ENCODE peak calls at places on chromosomes 13 and 19, in nine cellular contexts. C, Z, P, M, T, Q, R, X and D are unnamed samples.

GRCh38 chr19:54191671-54192453 is 754 bp downstream of the TSEN34 start:
- DNase-seq in C (no peak), R (no peak), M (no peak), Q (no peak), P (no peak), T (no peak), X (no peak), Z (no peak), D (no peak)

GRCh38 chr13:30037766-30038165 is 187.3 kb upstream of the UBL3 start:
- DNase-seq in Z (no peak), M (no peak), T (no peak), R (no peak), Q (no peak), X (no peak), P (no peak), C (no peak), D (peak)

GRCh38 chr19:45981350-45981749 is 7.7 kb upstream of the NOVA2 start:
- DNase-seq in Q (no peak), X (no peak), C (no peak), R (no peak), Z (no peak), T (no peak), P (no peak), M (no peak), D (no peak)

GRCh38 chr19:51783373-51783772 is 11.6 kb upstream of the FPR3 start:
- DNase-seq in X (no peak), R (no peak), C (peak), M (no peak), Z (no peak), T (no peak), P (peak), Q (no peak), D (no peak)

GRCh38 chr13:110509971-110510786 is 51.3 kb downstream of the RAB20 start:
- DNase-seq in X (no peak), P (no peak), T (no peak), Q (peak), R (no peak), C (peak), Z (no peak), M (no peak), D (no peak)

GRCh38 chr19:45103200-45103624 is 10.2 kb downstream of the PPP1R37 start:
- DNase-seq in Q (peak), X (no peak), Z (no peak), C (no peak), T (no peak), R (no peak), P (no peak), M (no peak), D (peak)

GRCh38 chr13:20902438-20903163 is at the start of gene XPO4:
- DNase-seq in M (peak), X (peak), T (peak), R (peak), Z (peak), C (peak), P (peak), Q (peak), D (peak)

GRCh38 chr13:52652980-52653303 is 306 bp downstream of the SUGT1 start:
- DNase-seq in M (no peak), X (no peak), Z (no peak), Q (no peak), C (no peak), T (peak), R (no peak), P (no peak), D (no peak)

GRCh38 chr13:33372251-33372919 is 86.8 kb upstream of the STARD13 start:
- DNase-seq in T (no peak), Z (no peak), P (no peak), Q (no peak), R (no peak), X (no peak), C (no peak), M (no peak), D (no peak)

GRCh38 chr19:46478356-46478986 is 7.1 kb upstream of the PNMA8A start:
- DNase-seq in Q (no peak), C (peak), P (no peak), M (no peak), Z (no peak), T (no peak), R (no peak), X (no peak), D (no peak)

GRCh38 chr13:27928805-27929753 is 9.3 kb downstream of the PDX1 start:
- DNase-seq in P (no peak), R (no peak), X (no peak), M (no peak), T (no peak), Z (no peak), Q (no peak), C (no peak), D (no peak)

GRCh38 chr19:23523863-23524262 is 128.6 kb upstream of the ZNF91 start:
- DNase-seq in R (no peak), M (no peak), T (no peak), P (no peak), Q (no peak), X (no peak), Z (no peak), C (no peak), D (no peak)

GRCh38 chr13:25493930-25494707 is 122.3 kb downstream of the ATP8A2 start:
- DNase-seq in C (peak), T (no peak), Z (no peak), Q (no peak), R (no peak), M (no peak), P (no peak), X (no peak), D (no peak)

GRCh38 chr19:55283548-55284393 is at the start of gene BRSK1:
- DNase-seq in X (peak), Q (peak), P (peak), C (no peak), Z (no peak), R (peak), T (no peak), M (peak), D (no peak)

GRCh38 chr19:6935069-6935468 is 47.7 kb downstream of the ADGRE1 start:
- DNase-seq in R (no peak), T (no peak), M (no peak), X (no peak), Z (no peak), C (no peak), P (no peak), Q (no peak), D (no peak)

GRCh38 chr13:33235078-33235477 is 50.5 kb downstream of the STARD13 start:
- DNase-seq in P (no peak), C (no peak), Z (no peak), X (no peak), Q (no peak), T (no peak), M (no peak), R (no peak), D (no peak)

GRCh38 chr13:111654531-111654930 is 334.1 kb downstream of the TEX29 start:
- DNase-seq in T (no peak), R (no peak), Z (no peak), P (no peak), Q (no peak), X (no peak), C (no peak), M (no peak), D (no peak)

GRCh38 chr13:70613295-70613694 is 505.0 kb upstream of the KLHL1 start:
- DNase-seq in R (no peak), T (no peak), M (no peak), Z (no peak), P (no peak), X (no peak), C (peak), Q (no peak), D (no peak)

GRCh38 chr19:3671680-3672574 is 28.3 kb downstream of the PIP5K1C start:
- DNase-seq in Z (no peak), R (peak), C (no peak), M (peak), X (no peak), P (no peak), Q (peak), T (no peak), D (no peak)

GRCh38 chr13:33610471-33611015 is 207.4 kb upstream of the RFC3 start:
- DNase-seq in T (no peak), P (no peak), C (peak), Q (peak), M (no peak), X (no peak), R (no peak), Z (no peak), D (peak)

GRCh38 chr13:91112191-91112579 is 235.3 kb upstream of the MIR17HG start:
- DNase-seq in P (no peak), Z (no peak), T (no peak), R (no peak), Q (no peak), X (no peak), M (no peak), C (no peak), D (no peak)

GRCh38 chr13:45121421-45121820 is 1.1 kb downstream of the GTF2F2 start:
- DNase-seq in M (no peak), P (peak), R (no peak), T (no peak), C (peak), Q (no peak), Z (no peak), X (no peak), D (no peak)

GRCh38 chr13:105984236-105984635 is 551.2 kb downstream of the EFNB2 start:
- DNase-seq in C (no peak), M (no peak), R (no peak), Q (no peak), X (no peak), P (no peak), T (no peak), Z (no peak), D (no peak)

GRCh38 chr19:47467914-47468313 is 3.8 kb downstream of the SLC8A2 start:
- DNase-seq in X (no peak), T (no peak), P (no peak), Z (no peak), C (no peak), M (no peak), R (no peak), Q (no peak), D (no peak)

GRCh38 chr13:72781461-72782439 is at the start of the genes DIS3 and PIBF1:
- DNase-seq in P (peak), X (peak), T (peak), R (peak), M (peak), Q (peak), C (peak), Z (peak), D (peak)

GRCh38 chr13:102599451-102600012 is 2.7 kb downstream of the TPP2 start:
- DNase-seq in Z (no peak), C (peak), T (no peak), P (no peak), X (no peak), M (no peak), Q (no peak), R (no peak), D (no peak)

GRCh38 chr19:2711175-2711936 is 8.9 kb upstream of the GNG7 start:
- DNase-seq in M (no peak), C (peak), Q (no peak), T (no peak), X (no peak), Z (no peak), R (no peak), P (no peak), D (no peak)

GRCh38 chr13:21529102-21529893 is 70.2 kb upstream of the ZDHHC20 start:
- DNase-seq in X (no peak), M (no peak), Z (no peak), Q (no peak), P (no peak), T (no peak), C (no peak), R (no peak), D (no peak)

GRCh38 chr13:112708560-112709240 is 18.9 kb downstream of the ATP11A start:
- DNase-seq in Z (no peak), T (no peak), R (peak), C (no peak), Q (no peak), X (no peak), P (no peak), M (no peak), D (no peak)
- H3K4me3 ChIP-seq in Z (no peak), T (no peak), R (no peak), C (no peak), Q (no peak), X (no peak), P (no peak), M (no peak), D (no peak)

DNA sequence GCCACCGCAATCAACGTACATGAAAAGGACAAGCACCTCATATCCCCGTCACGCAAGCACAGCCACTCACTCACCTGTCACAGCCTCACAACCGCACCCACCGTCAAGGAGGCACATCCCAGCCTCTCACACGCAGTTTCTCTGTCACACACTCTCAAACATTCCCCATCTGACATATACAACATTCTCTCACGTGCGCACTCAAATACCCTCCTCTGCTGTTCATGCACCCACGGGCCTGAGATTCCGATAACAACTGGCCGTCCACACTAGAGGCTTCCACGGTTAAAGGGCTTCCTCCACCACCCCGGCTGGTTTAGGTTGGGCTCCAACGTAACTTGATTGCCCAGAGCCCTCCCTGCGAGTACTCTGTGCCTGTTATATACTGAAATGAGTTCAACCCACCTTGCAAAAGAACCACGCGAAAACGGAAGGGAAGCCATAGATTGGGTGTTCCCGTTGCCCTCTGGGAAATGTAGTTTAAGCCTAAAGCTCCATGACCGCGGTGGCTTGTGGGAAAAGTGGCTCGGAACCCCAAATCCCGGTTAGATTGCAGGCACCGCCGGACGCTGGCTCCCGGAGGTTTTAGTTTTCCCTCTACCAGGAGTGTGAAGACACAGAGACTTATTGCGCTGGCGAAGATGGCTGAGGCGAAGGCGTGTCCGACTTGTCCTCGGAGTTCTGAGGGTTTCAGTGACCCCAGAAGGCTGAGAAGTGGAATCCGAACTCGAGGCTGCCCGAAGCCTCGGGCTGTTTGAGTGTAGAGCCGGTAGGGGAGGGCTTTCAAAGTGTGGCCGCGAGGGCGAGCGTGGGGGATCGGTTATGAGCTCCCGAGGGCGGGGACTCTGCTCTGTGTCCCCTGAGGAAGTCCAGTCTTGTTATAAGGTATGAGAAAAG is at the start of gene ZNF573:
- DNase-seq in Q (peak), P (peak), X (peak), C (peak), R (peak), T (peak), Z (peak), M (peak), D (peak)
- TF ChIP-seq POLR2A in Q (no peak), P (no peak), X (no peak), C (peak), R (peak), T (no peak), Z (no peak), M (peak), D (peak)

DNA sequence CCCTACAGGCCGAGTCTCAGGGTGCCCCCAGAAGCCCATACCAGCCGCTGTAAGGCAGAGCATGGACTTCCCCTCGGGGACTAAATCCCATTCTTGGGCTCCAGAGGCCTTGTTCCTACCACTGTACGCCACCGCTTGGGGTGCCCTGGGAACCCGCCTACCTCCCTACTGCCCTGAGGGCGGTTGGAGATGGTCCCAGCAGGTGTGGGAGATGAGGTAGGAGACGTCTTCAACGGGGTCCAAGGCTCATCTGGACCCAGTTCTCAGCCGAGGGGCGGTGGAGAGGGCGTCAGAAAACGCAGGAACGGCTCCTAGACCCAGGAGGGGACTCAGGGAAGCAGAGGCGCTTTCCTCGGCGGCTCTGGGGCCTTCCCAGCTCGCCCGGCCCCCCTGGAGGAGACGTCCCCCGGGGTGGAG is 833 bp upstream of the ZIK1 start:
- DNase-seq in M (no peak), Z (no peak), P (no peak), Q (no peak), R (no peak), T (no peak), C (no peak), X (no peak), D (no peak)
- H3K4me3 ChIP-seq in M (peak), Z (no peak), P (no peak), Q (peak), R (peak), T (no peak), C (no peak), X (peak), D (peak)

DNA sequence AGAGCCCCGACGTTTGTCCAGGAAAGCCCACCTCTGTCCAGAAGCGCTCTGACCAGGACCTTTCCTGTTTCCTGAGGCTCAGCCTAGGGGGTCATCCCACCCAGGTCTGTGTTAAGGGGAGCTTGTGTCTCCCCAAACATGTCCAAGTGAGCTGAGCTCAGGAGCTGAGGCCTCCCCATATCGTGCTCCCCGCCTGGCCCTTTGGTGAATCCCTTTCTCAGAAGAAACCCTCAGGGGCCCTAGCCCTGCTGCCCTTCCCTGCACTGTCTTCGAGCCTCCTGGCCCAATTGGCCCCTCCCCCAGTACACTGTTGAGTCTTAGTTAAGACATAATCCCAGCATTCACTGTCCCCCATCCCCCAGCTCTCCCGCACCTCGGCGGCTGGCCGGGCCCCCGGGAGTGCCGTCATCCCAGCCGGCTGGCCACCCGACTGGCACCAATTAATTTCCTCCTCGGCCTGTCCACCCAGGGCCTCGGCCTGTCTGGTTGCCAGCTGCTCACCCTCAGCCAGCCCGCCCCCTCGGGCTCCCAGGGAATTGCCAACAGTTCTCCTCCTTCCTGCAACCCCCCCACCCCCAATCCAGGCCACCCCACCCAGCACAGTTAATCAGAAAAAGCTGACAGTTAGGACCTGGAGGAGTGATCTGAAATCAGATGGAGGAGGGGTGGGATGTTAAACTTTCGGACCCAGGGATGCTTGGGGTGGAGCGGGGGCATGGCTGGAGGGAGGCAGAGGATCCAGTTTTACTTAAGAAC is 13.6 kb downstream of the IER2 start:
- DNase-seq in Q (peak), X (peak), T (no peak), C (peak), Z (peak), R (peak), M (peak), P (no peak), D (peak)
- TF ChIP-seq POLR2A in Q (no peak), X (no peak), T (peak), C (no peak), Z (no peak), R (no peak), M (no peak), P (peak), D (peak)

DNA sequence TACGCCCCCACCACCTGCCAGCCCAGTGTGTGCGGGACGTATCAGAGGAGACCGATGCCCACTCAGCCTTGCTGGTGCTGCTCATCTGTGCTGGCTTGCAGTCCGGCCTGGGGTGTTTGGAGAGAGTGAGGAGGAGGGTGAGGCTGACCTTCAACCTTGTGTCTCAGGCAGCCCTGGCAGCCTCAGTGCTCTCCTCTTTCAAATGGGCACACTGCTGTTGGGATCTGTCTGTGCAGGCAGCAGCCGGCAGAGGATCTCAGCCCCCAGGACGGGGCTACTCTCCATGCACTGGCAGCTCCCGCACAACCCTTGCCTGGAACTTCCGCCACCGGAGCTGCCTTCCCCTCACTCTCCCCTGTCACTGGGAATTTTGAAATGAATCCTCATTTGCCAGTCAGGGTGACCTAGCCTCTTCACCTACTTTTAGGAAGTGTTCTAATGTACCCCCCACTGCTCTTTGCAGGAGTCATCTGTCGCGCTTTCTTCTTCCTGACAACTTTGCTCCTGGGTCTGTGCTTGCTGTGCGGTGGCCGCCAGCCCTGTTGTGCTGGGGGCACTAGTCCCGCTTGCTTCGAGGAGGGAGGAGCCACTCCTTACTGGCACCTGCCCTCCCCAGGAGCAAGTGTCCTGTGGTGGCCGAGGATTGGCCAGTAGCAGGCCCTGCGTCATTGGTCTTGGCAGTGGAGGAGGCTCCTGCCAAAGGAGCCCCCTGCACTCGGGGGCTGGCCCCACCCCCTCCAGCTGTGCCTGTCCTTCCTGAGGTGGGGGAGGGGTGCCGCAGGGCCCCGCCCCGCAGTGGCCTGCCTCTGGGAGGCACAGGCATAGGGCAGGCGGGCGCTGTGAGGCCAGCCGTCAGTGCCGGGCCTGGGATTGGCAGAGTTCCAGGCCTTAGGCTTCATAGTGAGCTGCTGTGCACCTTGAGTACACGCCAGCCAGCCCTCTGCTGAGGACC is 53.4 kb downstream of the TSSK6 start:
- DNase-seq in P (no peak), Q (peak), Z (no peak), M (peak), X (peak), R (peak), T (no peak), C (no peak), D (peak)
- H3K4me3 ChIP-seq in P (no peak), Q (peak), Z (no peak), M (no peak), X (peak), R (no peak), T (no peak), C (no peak), D (no peak)

GRCh38 chr19:16323532-16323931 is 1.1 kb upstream of the KLF2 start:
- DNase-seq in M (no peak), Z (no peak), C (no peak), X (no peak), T (no peak), Q (no peak), P (no peak), R (no peak), D (no peak)

GRCh38 chr19:16325161-16325527 is 518 bp downstream of the KLF2 start:
- DNase-seq in Q (peak), X (no peak), P (no peak), M (peak), Z (no peak), T (no peak), C (no peak), R (no peak), D (no peak)

GRCh38 chr19:16325671-16326400 is 1.2 kb downstream of the KLF2 start:
- DNase-seq in T (no peak), Q (peak), Z (no peak), X (no peak), R (peak), C (no peak), P (no peak), M (peak), D (peak)

GRCh38 chr19:16324064-16324383 is 602 bp upstream of the KLF2 start:
- DNase-seq in M (no peak), R (no peak), T (no peak), Q (no peak), X (no peak), P (no peak), C (no peak), Z (no peak), D (no peak)

GRCh38 chr19:16324384-16325160 is at the start of gene KLF2:
- DNase-seq in Z (peak), P (peak), M (peak), C (peak), R (peak), X (peak), T (peak), Q (peak), D (peak)
- TF ChIP-seq POLR2A in Z (peak), P (peak), M (peak), C (peak), R (peak), X (no peak), T (peak), Q (peak), D (peak)